ENCODE peak calls at places on chromosome 12, in five cellular contexts. G is RPMI7951; C is immature natural killer cell; D is activated T-cell treated with anti-CD3 and anti-CD28 coated beads, Interleukin-2, amount 50 U/mL, for 72 hours; Z is T follicular helper cell. H is an unnamed sample.

GRCh38 chr12:122097641-122098364 is 19.2 kb downstream of the MLXIP start:
- DNase-seq in G (no peak), C (no peak), D (no peak), Z (no peak), H (no peak)

GRCh38 chr12:56955631-56956256 is 1.7 kb downstream of the RDH16 start:
- DNase-seq in G (no peak), C (no peak), D (no peak), Z (no peak), H (no peak)

GRCh38 chr12:117484901-117485300 is 123.5 kb upstream of the NOS1 start:
- DNase-seq in G (no peak), C (no peak), D (no peak), Z (no peak), H (no peak)

GRCh38 chr12:42162940-42163339 is 18.3 kb upstream of the GXYLT1 start:
- DNase-seq in G (no peak), C (no peak), D (no peak), Z (no peak), H (no peak)

GRCh38 chr12:21627924-21628323 is 23.3 kb upstream of the GYS2 start:
- DNase-seq in G (no peak), C (no peak), D (no peak), Z (no peak), H (no peak)

GRCh38 chr12:55446334-55446733 is 2.5 kb downstream of the OR6C2 start:
- DNase-seq in G (no peak), C (no peak), D (no peak), Z (no peak), H (no peak)

GRCh38 chr12:50242751-50243191 is 40.5 kb downstream of the LIMA1 start:
- DNase-seq in G (peak), C (no peak), D (no peak), Z (no peak), H (no peak)

GRCh38 chr12:27142102-27142721 is 59.8 kb upstream of the C12orf71 start:
- DNase-seq in G (peak), C (peak), D (peak), Z (peak), H (no peak)

GRCh38 chr12:2244013-2244861 is 191.4 kb downstream of the CACNA1C start:
- DNase-seq in G (peak), C (no peak), D (no peak), Z (no peak), H (no peak)

GRCh38 chr12:12718853-12719252 is 1.7 kb downstream of the CDKN1B start:
- DNase-seq in G (no peak), C (no peak), D (peak), Z (no peak), H (no peak)

GRCh38 chr12:5050542-5050941 is 6.9 kb downstream of the KCNA5 start:
- DNase-seq in G (no peak), C (no peak), D (no peak), Z (no peak), H (no peak)

GRCh38 chr12:56840922-56841321 is 77.8 kb downstream of the HSD17B6 start:
- DNase-seq in G (peak), C (no peak), D (no peak), Z (no peak), H (no peak)

GRCh38 chr12:75710361-75711069 is 199.1 kb upstream of the KRR1 start:
- DNase-seq in G (peak), C (no peak), D (no peak), Z (no peak), H (no peak)

GRCh38 chr12:69101505-69101904 is 137.9 kb upstream of the CPSF6 start:
- DNase-seq in G (peak), C (no peak), D (no peak), Z (no peak), H (no peak)

GRCh38 chr12:110600254-110600653 is 13.7 kb upstream of the TCTN1 start:
- DNase-seq in G (peak), C (peak), D (no peak), Z (no peak), H (no peak)

GRCh38 chr12:110796952-110797351 is 49.8 kb upstream of the CCDC63 start:
- DNase-seq in G (peak), C (no peak), D (no peak), Z (no peak), H (no peak)